ENCODE peak calls at places on chromosomes 4 and X, in five cellular contexts. Z is cardiac muscle cell; D is Panc1; O is CD4-positive, CD25-positive, alpha-beta regulatory T cell; C is pancreas. E is an unnamed sample.

GRCh38 chr4:151484396-151485102 is 75.6 kb downstream of the FHIP1A start:
- DNase-seq in D (peak), O (no peak), C (no peak), Z (peak), E (no peak)

GRCh38 chr4:91485415-91485814 is 818.4 kb upstream of the GRID2 start:
- DNase-seq in Z (no peak), C (no peak), O (no peak), D (no peak), E (no peak)

GRCh38 chr4:142474398-142475087 is 371.6 kb downstream of the INPP4B start:
- DNase-seq in O (no peak), Z (no peak), D (no peak), C (peak), E (no peak)

GRCh38 chr4:161360982-161361381 is 802.8 kb downstream of the FSTL5 start:
- DNase-seq in Z (no peak), C (no peak), D (no peak), O (no peak), E (no peak)

GRCh38 chr4:6150046-6150735 is 50.2 kb downstream of the JAKMIP1 start:
- DNase-seq in C (peak), Z (no peak), D (no peak), O (no peak), E (no peak)

GRCh38 chr4:78693777-78694456 is 82.2 kb upstream of the BMP2K start:
- DNase-seq in D (no peak), O (no peak), C (no peak), Z (peak), E (no peak)

GRCh38 chr4:94412019-94413017 is 39.4 kb upstream of the PDLIM5 start:
- DNase-seq in D (no peak), C (no peak), Z (peak), O (no peak), E (no peak)

GRCh38 chr4:110139815-110140214 is 58.6 kb downstream of the ELOVL6 start:
- DNase-seq in D (no peak), O (no peak), C (no peak), Z (no peak), E (no peak)

DNA sequence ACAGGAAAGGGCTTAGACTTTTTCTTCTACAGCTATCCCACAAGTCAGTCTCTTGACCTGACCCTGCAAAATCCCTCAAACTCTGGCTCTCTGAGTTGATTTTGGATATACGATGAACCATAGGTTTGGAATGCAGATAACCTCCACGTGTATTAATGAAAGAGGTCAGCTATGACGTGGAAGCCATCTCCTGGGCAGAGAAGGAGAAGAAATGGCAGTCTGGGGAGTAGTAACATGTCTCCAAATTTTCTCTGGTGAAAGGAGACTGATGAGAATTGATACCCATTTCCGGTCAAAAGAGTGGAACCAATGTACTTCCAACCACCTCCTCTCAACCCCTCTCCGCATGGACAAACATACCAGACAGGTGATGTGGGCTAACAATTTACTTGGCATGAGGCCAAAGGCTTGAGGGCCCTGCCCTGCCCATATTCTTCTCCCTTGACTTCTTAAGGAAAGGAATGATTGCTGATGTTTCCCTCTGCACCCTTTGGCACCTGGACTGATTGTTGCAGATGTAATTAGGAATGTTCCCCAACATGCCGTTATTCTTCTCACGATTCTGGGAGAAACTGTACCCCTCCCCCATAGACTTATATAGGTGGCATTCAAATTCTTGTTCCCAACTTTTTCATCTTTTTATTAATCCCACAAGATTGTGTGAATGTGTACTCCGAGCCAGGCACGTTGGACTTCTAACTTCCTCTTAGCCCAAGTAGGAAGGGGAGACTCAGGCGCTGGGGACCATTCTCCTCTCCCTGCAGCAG is 580 bp upstream of the PLS3 start:
- DNase-seq in Z (peak), O (no peak), C (no peak), D (peak), E (no peak)
- H3K27ac ChIP-seq in Z (peak), O (no peak), C (peak), D (peak), E (no peak)

GRCh38 chr4:65893311-65893710 is 223.0 kb upstream of the EPHA5 start:
- DNase-seq in D (no peak), Z (no peak), O (no peak), C (no peak), E (no peak)
- H3K27ac ChIP-seq in D (no peak), Z (no peak), O (no peak), C (no peak), E (no peak)

GRCh38 chr4:7173821-7174220 is 18.5 kb upstream of the SORCS2 start:
- DNase-seq in C (peak), Z (no peak), O (no peak), D (no peak), E (no peak)
- H3K27ac ChIP-seq in C (no peak), Z (no peak), O (no peak), D (no peak), E (no peak)

GRCh38 chr4:52704676-52705075 is 45.6 kb upstream of the USP46 start:
- DNase-seq in Z (peak), C (no peak), D (no peak), O (no peak), E (no peak)

GRCh38 chr4:52704133-52704532 is 45.0 kb upstream of the USP46 start:
- DNase-seq in Z (peak), C (no peak), D (no peak), O (no peak), E (no peak)

DNA sequence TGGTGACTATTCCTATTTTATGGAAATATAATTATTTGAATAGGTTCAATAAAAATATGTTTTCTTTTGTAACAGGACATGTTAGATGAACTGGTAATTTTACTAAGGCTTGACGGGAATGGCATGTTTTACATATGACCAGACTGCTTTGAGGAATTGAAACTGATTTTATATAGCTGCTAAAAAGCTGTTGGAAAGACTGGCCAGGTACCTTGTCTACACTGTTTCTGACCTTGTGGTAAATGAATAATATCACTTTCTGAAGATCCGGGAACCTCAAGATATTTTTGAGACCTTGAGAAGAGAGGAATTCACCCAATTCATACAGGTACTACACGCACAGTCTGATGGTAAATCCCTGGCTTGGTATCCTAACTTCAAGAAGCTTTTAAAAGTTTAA is 42.1 kb upstream of the USP46 start:
- DNase-seq in D (no peak), O (no peak), C (no peak), Z (no peak), E (no peak)
- H3K27ac ChIP-seq in D (no peak), O (no peak), C (no peak), Z (no peak), E (no peak)

DNA sequence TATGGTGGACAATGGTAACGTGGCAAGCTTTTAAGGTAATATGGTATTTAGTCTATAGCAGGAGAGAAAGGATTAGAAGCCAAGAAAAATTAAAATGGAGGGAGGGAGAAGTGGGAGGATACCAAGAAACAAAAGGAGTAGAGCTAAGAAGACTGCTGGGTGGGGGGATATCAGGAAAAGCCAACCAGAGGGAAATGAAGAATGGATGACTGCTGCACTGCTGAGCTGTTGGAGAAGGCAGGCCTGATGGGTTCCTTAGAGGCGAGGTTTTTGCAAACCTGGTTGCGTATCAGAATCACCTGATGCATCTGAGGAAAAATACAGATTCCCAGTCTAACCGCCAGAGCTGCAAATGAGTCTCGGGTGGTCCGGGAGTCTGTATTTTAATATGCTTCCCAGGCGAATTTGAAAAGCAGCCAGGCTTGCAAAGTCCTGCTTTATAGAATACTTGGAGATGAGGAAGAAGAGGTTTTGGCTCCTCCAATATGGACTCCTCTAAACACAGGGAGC is 1.5 kb downstream of the PGRMC1 start:
- DNase-seq in O (no peak), Z (peak), D (no peak), C (no peak), E (no peak)
- H3K27ac ChIP-seq in O (no peak), Z (no peak), D (peak), C (no peak), E (peak)

GRCh38 chr4:76748649-76749048 is 149.3 kb downstream of the SOWAHB start:
- DNase-seq in C (no peak), Z (peak), D (no peak), O (no peak), E (peak)

GRCh38 chr4:76750716-76751115 is 147.2 kb downstream of the SOWAHB start:
- DNase-seq in Z (no peak), C (no peak), D (no peak), O (no peak), E (no peak)

GRCh38 chr4:76747613-76748012 is 150.3 kb downstream of the SOWAHB start:
- DNase-seq in D (no peak), C (no peak), O (no peak), Z (no peak), E (no peak)

GRCh38 chr4:76751612-76752343 is 146.2 kb downstream of the SOWAHB start:
- DNase-seq in Z (no peak), D (no peak), O (no peak), C (no peak), E (no peak)

DNA sequence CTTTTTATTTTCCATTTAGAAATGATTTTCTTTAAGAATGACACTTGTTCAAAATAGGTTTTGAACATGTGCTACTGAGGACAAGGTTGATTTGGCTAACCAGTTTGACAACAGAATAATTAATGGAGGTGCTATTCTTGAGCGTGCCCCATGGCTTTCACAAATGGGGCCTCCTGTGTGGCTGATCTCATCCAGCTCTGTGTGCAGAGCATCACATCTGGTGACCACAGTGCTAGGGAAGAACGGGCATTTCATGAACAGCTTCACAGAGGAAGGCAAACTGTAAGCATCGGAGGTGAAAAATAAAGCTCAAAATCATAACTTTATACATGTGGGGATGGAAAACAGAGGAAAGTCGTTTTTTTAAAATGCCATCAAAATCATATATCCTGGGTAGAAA is 148.6 kb downstream of the SOWAHB start:
- DNase-seq in C (no peak), O (no peak), D (no peak), Z (no peak), E (no peak)
- H3K27ac ChIP-seq in C (no peak), O (no peak), D (no peak), Z (no peak), E (no peak)

GRCh38 chrX:19724409-19724808 is 163.0 kb downstream of the SH3KBP1 start:
- DNase-seq in D (no peak), Z (no peak), O (no peak), C (no peak), E (no peak)
- H3K27ac ChIP-seq in D (no peak), Z (no peak), O (no peak), C (no peak), E (no peak)

E was measured in substantia nigra.